ENCODE peak calls at places on chromosome 15, in four cellular contexts. S, F, O and X are unnamed samples.

GRCh38 chr15:49521802-49522201 is 98.8 kb downstream of the FGF7 start:
- DNase-seq in S (no peak), F (no peak), O (no peak), X (no peak)

GRCh38 chr15:62782100-62782791 is 260.3 kb upstream of the TPM1 start:
- DNase-seq in S (peak), F (peak), O (peak), X (peak)

GRCh38 chr15:68176601-68177000 is 28.5 kb downstream of the CALML4 start:
- DNase-seq in S (no peak), F (no peak), O (no peak), X (no peak)

GRCh38 chr15:66591322-66591862 is 25.6 kb upstream of the LCTL start:
- DNase-seq in S (no peak), F (no peak), O (no peak), X (no peak)

GRCh38 chr15:51731549-51732267 is 5.7 kb downstream of the LYSMD2 start:
- DNase-seq in S (no peak), F (no peak), O (no peak), X (peak)

GRCh38 chr15:78811124-78811824 is at the start of gene ADAMTS7:
- DNase-seq in S (peak), F (peak), O (peak), X (peak)

GRCh38 chr15:100922192-100923040 is 3.3 kb downstream of the LRRK1 start:
- DNase-seq in S (no peak), F (no peak), O (no peak), X (no peak)

GRCh38 chr15:47513496-47513895 is 203.8 kb upstream of the SEMA6D start:
- DNase-seq in S (no peak), F (no peak), O (no peak), X (no peak)

GRCh38 chr15:77693576-77693975 is 60.9 kb upstream of the LINGO1 start:
- DNase-seq in S (no peak), F (no peak), O (no peak), X (no peak)

GRCh38 chr15:94004697-94005096 is 226.7 kb upstream of the MCTP2 start:
- DNase-seq in S (no peak), F (no peak), O (no peak), X (no peak)

GRCh38 chr15:66129561-66129960 is 124.0 kb downstream of the MEGF11 start:
- DNase-seq in S (no peak), F (no peak), O (no peak), X (no peak)

GRCh38 chr15:63014578-63014977 is 28.0 kb upstream of the TPM1 start:
- DNase-seq in S (no peak), F (no peak), O (no peak), X (no peak)

GRCh38 chr15:67570875-67571642 is 28.6 kb downstream of the MAP2K5 start:
- DNase-seq in S (no peak), F (no peak), O (no peak), X (no peak)

GRCh38 chr15:44883219-44883900 is 73.1 kb upstream of the TERB2 start:
- DNase-seq in S (no peak), F (no peak), O (no peak), X (no peak)

GRCh38 chr15:78024141-78024567 is 53.4 kb downstream of the TBC1D2B start:
- DNase-seq in S (no peak), F (no peak), O (no peak), X (no peak)

GRCh38 chr15:93047621-93048425 is 41.2 kb downstream of the RGMA start:
- DNase-seq in S (no peak), F (no peak), O (no peak), X (no peak)

GRCh38 chr15:69031013-69032001 is 16.8 kb downstream of the NOX5 start:
- DNase-seq in S (peak), F (no peak), O (peak), X (peak)

GRCh38 chr15:40064231-40064894 is 25.4 kb upstream of the SRP14 start:
- DNase-seq in S (no peak), F (peak), O (no peak), X (no peak)

GRCh38 chr15:75164625-75165024 is 37.1 kb upstream of the C15orf39 start:
- DNase-seq in S (no peak), F (no peak), O (peak), X (no peak)

GRCh38 chr15:63896336-63897115 is 62.8 kb upstream of the HERC1 start:
- DNase-seq in S (no peak), F (peak), O (no peak), X (peak)

GRCh38 chr15:84911879-84912660 is 27.6 kb downstream of the SLC28A1 start:
- DNase-seq in S (peak), F (peak), O (no peak), X (peak)

GRCh38 chr15:61146643-61147230 is 82.4 kb downstream of the RORA start:
- DNase-seq in S (no peak), F (no peak), O (no peak), X (no peak)

GRCh38 chr15:101146118-101146702 is 105.6 kb downstream of the CHSY1 start:
- DNase-seq in S (no peak), F (no peak), O (no peak), X (no peak)

GRCh38 chr15:98745650-98746374 is 97.5 kb downstream of the IGF1R start:
- DNase-seq in S (no peak), F (no peak), O (no peak), X (no peak)

GRCh38 chr15:92429378-92430066 is 35.8 kb downstream of the ST8SIA2 start:
- DNase-seq in S (no peak), F (no peak), O (peak), X (no peak)